ENCODE peak calls at places on chromosomes 7 and 10, in nine cellular contexts. I is effector memory CD8-positive, alpha-beta T cell; U is GM04503; O is SK-MEL-5; D is activated CD8-positive, alpha-beta T cell treated with anti-CD3 and anti-CD28 coated beads, Interleukin-2, amount 10 ng/mL, durations not matched to agents 7 days and 5 days; W is bronchial epithelial cell; M is mesenchymal stem cell; N is AG09309; Z is left colon. Y is an unnamed sample.

GRCh38 chr7:127943541-127944521 is 87.4 kb downstream of the LRRC4 start:
- DNase-seq in I (no peak), U (no peak), O (peak; percentile 74), D (no peak), W (no peak), M (no peak), N (no peak), Z (no peak), Y (peak; percentile 59)

GRCh38 chr10:36254191-36254590 is 612.1 kb upstream of the FZD8 start:
- DNase-seq in I (no peak), U (no peak), O (no peak), D (no peak), W (peak; percentile 39), M (peak; percentile 53), N (no peak), Z (peak; percentile 24), Y (no peak)

GRCh38 chr10:100364735-100365391 is 17.8 kb downstream of the SCD start:
- DNase-seq in I (no peak), U (no peak), O (peak; percentile 89), D (no peak), W (peak; percentile 95), M (peak; percentile 89), N (peak; percentile 47), Z (peak; percentile 95), Y (peak; percentile 62)

GRCh38 chr10:59508296-59508695 is 145.9 kb upstream of the FAM13C start:
- DNase-seq in I (no peak), U (no peak), O (no peak), D (no peak), W (peak; percentile 58), M (peak; percentile 24), N (no peak), Z (peak; percentile 60), Y (no peak)

GRCh38 chr7:126818393-126819196 is 434.1 kb downstream of the GRM8 start:
- DNase-seq in I (no peak), U (no peak), O (no peak), D (no peak), W (no peak), M (no peak), N (no peak), Z (no peak), Y (no peak)

GRCh38 chr7:44990520-44991023 is 9.4 kb upstream of the CCM2 start:
- DNase-seq in I (no peak), U (no peak), O (peak; percentile 88), D (no peak), W (peak; percentile 84), M (no peak), N (no peak), Z (no peak), Y (no peak)

GRCh38 chr7:25750738-25751529 is 401.1 kb upstream of the NFE2L3 start:
- DNase-seq in I (no peak), U (no peak), O (no peak), D (no peak), W (no peak), M (peak; percentile 8), N (no peak), Z (no peak), Y (no peak)

GRCh38 chr10:79178614-79179403 is 110.0 kb downstream of the ZMIZ1 start:
- DNase-seq in I (no peak), U (no peak), O (no peak), D (no peak), W (no peak), M (peak; percentile 87), N (peak; percentile 53), Z (no peak), Y (no peak)

GRCh38 chr10:13560597-13560996 is 26.2 kb upstream of the PRPF18 start:
- DNase-seq in I (no peak), U (no peak), O (no peak), D (no peak), W (no peak), M (no peak), N (no peak), Z (no peak), Y (no peak)

GRCh38 chr7:100449190-100449795 is 13.0 kb upstream of the PPP1R35 start:
- DNase-seq in I (no peak), U (no peak), O (no peak), D (no peak), W (no peak), M (no peak), N (no peak), Z (no peak), Y (no peak)

GRCh38 chr7:39071116-39071515 is 93.4 kb downstream of the POU6F2 start:
- DNase-seq in I (no peak), U (no peak), O (no peak), D (no peak), W (no peak), M (no peak), N (no peak), Z (no peak), Y (no peak)

GRCh38 chr7:126657599-126658358 is 595.0 kb downstream of the GRM8 start:
- DNase-seq in I (no peak), U (no peak), O (no peak), D (no peak), W (peak; percentile 11), M (no peak), N (no peak), Z (no peak), Y (no peak)

GRCh38 chr7:137609500-137609899 is 237.3 kb downstream of the DGKI start:
- DNase-seq in I (no peak), U (no peak), O (no peak), D (no peak), W (no peak), M (no peak), N (no peak), Z (no peak), Y (no peak)

GRCh38 chr10:24920907-24921881 is 31.2 kb downstream of the PRTFDC1 start:
- DNase-seq in I (no peak), U (peak; percentile 85), O (peak; percentile 88), D (peak; percentile 46), W (peak; percentile 86), M (peak; percentile 96), N (peak; percentile 95), Z (peak; percentile 41), Y (peak; percentile 47)

GRCh38 chr7:80273327-80273726 is 138.7 kb downstream of the GNAI1 start:
- DNase-seq in I (no peak), U (no peak), O (no peak), D (no peak), W (peak; percentile 79), M (peak; percentile 92), N (no peak), Z (no peak), Y (no peak)

GRCh38 chr10:132986978-132987377 is 44.6 kb upstream of the CFAP46 start:
- DNase-seq in I (no peak), U (no peak), O (no peak), D (no peak), W (no peak), M (no peak), N (no peak), Z (no peak), Y (no peak)

GRCh38 chr7:36599645-36600313 is 124.5 kb downstream of the AOAH start:
- DNase-seq in I (no peak), U (no peak), O (no peak), D (no peak), W (peak; percentile 3), M (no peak), N (no peak), Z (no peak), Y (no peak)

GRCh38 chr7:16961650-16962049 is 79.9 kb upstream of the AGR3 start:
- DNase-seq in I (no peak), U (peak; percentile 56), O (no peak), D (no peak), W (no peak), M (peak; percentile 92), N (peak; percentile 57), Z (no peak), Y (no peak)

GRCh38 chr10:109067051-109067450 is 856.3 kb downstream of the XPNPEP1 start:
- DNase-seq in I (no peak), U (no peak), O (no peak), D (no peak), W (no peak), M (no peak), N (no peak), Z (no peak), Y (no peak)

GRCh38 chr10:3787001-3787400 is 2.0 kb upstream of the KLF6 start:
- DNase-seq in I (no peak), U (no peak), O (no peak), D (no peak), W (peak; percentile 63), M (no peak), N (no peak), Z (no peak), Y (no peak)

GRCh38 chr10:84933402-84933801 is 605.0 kb downstream of the CCSER2 start:
- DNase-seq in I (no peak), U (no peak), O (no peak), D (no peak), W (no peak), M (no peak), N (no peak), Z (no peak), Y (no peak)

GRCh38 chr10:92811986-92812385 is 36.3 kb upstream of the EXOC6 start:
- DNase-seq in I (no peak), U (no peak), O (peak; percentile 43), D (no peak), W (no peak), M (no peak), N (no peak), Z (no peak), Y (no peak)

GRCh38 chr10:131580674-131581073 is 269.2 kb upstream of the TCERG1L start:
- DNase-seq in I (no peak), U (no peak), O (no peak), D (no peak), W (no peak), M (no peak), N (no peak), Z (no peak), Y (no peak)

GRCh38 chr10:88428442-88428841 is 154.7 kb downstream of the RNLS start:
- DNase-seq in I (no peak), U (peak; percentile 24), O (no peak), D (no peak), W (peak; percentile 79), M (peak; percentile 42), N (no peak), Z (no peak), Y (no peak)

GRCh38 chr10:69901022-69901421 is 99.3 kb downstream of the COL13A1 start:
- DNase-seq in I (no peak), U (no peak), O (no peak), D (no peak), W (no peak), M (peak; percentile 29), N (no peak), Z (no peak), Y (no peak)

GRCh38 chr10:6769704-6770417 is 189.8 kb upstream of the PRKCQ start:
- DNase-seq in I (no peak), U (no peak), O (no peak), D (no peak), W (no peak), M (no peak), N (no peak), Z (no peak), Y (no peak)

Y was measured in head of caudate nucleus.